ENCODE peak calls at places on chromosomes 4 and X, in seven cellular contexts. D is IMR-90; Z is keratinocyte; G is breast epithelium; T is tibial artery; M is heart left ventricle; C is CD8-positive, alpha-beta T cell. W is an unnamed sample.

GRCh38 chr4:112327950-112328349 is 30.8 kb downstream of the ALPK1 start:
- DNase-seq in D (peak; percentile 72), Z (peak; percentile 23), G (no peak), T (no peak), M (no peak), C (no peak), W (no peak)

GRCh38 chrX:123673813-123674212 is 59.0 kb downstream of the THOC2 start:
- DNase-seq in D (no peak), Z (no peak), G (no peak), T (no peak), M (no peak), C (no peak), W (no peak)

GRCh38 chr4:160142579-160142978 is 1039.7 kb downstream of the RAPGEF2 start:
- DNase-seq in D (no peak), Z (no peak), G (no peak), T (no peak), M (no peak), C (no peak), W (no peak)

GRCh38 chr4:83010111-83010521 is 507 bp downstream of the LIN54 start:
- DNase-seq in D (peak; percentile 46), Z (no peak), G (no peak), T (no peak), M (no peak), C (peak; percentile 27), W (no peak)

GRCh38 chr4:105022811-105023667 is 123.6 kb upstream of the TET2 start:
- DNase-seq in D (peak; percentile 3), Z (peak; percentile 53), G (no peak), T (no peak), M (peak; percentile 10), C (no peak), W (peak; percentile 71)

GRCh38 chr4:2009651-2010233 is 968 bp upstream of the NELFA start:
- DNase-seq in D (peak; percentile 45), Z (no peak), G (peak; percentile 31), T (peak; percentile 47), M (no peak), C (peak; percentile 64), W (peak; percentile 86)

GRCh38 chr4:140719693-140720092 is 36.5 kb downstream of the TBC1D9 start:
- DNase-seq in D (no peak), Z (no peak), G (no peak), T (no peak), M (no peak), C (no peak), W (no peak)

GRCh38 chr4:7817877-7818675 is 121.6 kb downstream of the AFAP1 start:
- DNase-seq in D (peak; percentile 58), Z (no peak), G (no peak), T (no peak), M (no peak), C (no peak), W (peak; percentile 26)

GRCh38 chrX:124086411-124086810 is 124.9 kb downstream of the STAG2 start:
- DNase-seq in D (no peak), Z (no peak), G (no peak), T (no peak), M (no peak), C (peak; percentile 43), W (no peak)

GRCh38 chrX:42096262-42096939 is 173.0 kb upstream of the CASK start:
- DNase-seq in D (peak; percentile 96), Z (peak; percentile 77), G (no peak), T (no peak), M (no peak), C (no peak), W (peak; percentile 58)

GRCh38 chr4:68905598-68906237 is 45.9 kb downstream of the UGT2A3 start:
- DNase-seq in D (no peak), Z (no peak), G (no peak), T (no peak), M (no peak), C (no peak), W (no peak)

GRCh38 chr4:3442959-3443749 is 1.4 kb downstream of the HGFAC start:
- DNase-seq in D (no peak), Z (no peak), G (no peak), T (no peak), M (peak; percentile 79), C (peak; percentile 64), W (no peak)

GRCh38 chr4:114263233-114263632 is 283.8 kb upstream of the ARSJ start:
- DNase-seq in D (peak; percentile 81), Z (no peak), G (no peak), T (no peak), M (no peak), C (no peak), W (no peak)

GRCh38 chr4:3705236-3705987 is 60.8 kb upstream of the ADRA2C start:
- DNase-seq in D (no peak), Z (no peak), G (no peak), T (no peak), M (peak; percentile 54), C (no peak), W (peak; percentile 55)

GRCh38 chr4:40915318-40916217 is 165.8 kb downstream of the NSUN7 start:
- DNase-seq in D (peak; percentile 57), Z (no peak), G (no peak), T (no peak), M (no peak), C (no peak), W (no peak)

GRCh38 chr4:27081675-27082579 is 221.3 kb downstream of the STIM2 start:
- DNase-seq in D (no peak), Z (no peak), G (no peak), T (no peak), M (no peak), C (no peak), W (no peak)

GRCh38 chrX:66203114-66203513 is 39.1 kb downstream of the HEPH start:
- DNase-seq in D (no peak), Z (no peak), G (no peak), T (no peak), M (no peak), C (no peak), W (no peak)

GRCh38 chr4:184007891-184008290 is 102.8 kb downstream of the STOX2 start:
- DNase-seq in D (peak; percentile 67), Z (no peak), G (no peak), T (no peak), M (no peak), C (no peak), W (no peak)

GRCh38 chr4:972651-973424 is 531 bp downstream of the DGKQ start:
- DNase-seq in D (no peak), Z (no peak), G (no peak), T (no peak), M (peak; percentile 75), C (peak; percentile 77), W (peak; percentile 81)

GRCh38 chr4:189088783-189089182 is 851.9 kb upstream of the FRG1 start:
- DNase-seq in D (peak; percentile 79), Z (no peak), G (no peak), T (no peak), M (no peak), C (no peak), W (no peak)

GRCh38 chr4:189087981-189088380 is 852.7 kb upstream of the FRG1 start:
- DNase-seq in D (no peak), Z (no peak), G (no peak), T (no peak), M (no peak), C (no peak), W (no peak)

GRCh38 chr4:189083769-189084168 is 856.9 kb upstream of the FRG1 start:
- DNase-seq in D (no peak), Z (no peak), G (no peak), T (no peak), M (no peak), C (no peak), W (no peak)

GRCh38 chr4:189081831-189082230 is 858.8 kb upstream of the FRG1 start:
- DNase-seq in D (peak; percentile 67), Z (no peak), G (no peak), T (no peak), M (no peak), C (no peak), W (no peak)

DNA sequence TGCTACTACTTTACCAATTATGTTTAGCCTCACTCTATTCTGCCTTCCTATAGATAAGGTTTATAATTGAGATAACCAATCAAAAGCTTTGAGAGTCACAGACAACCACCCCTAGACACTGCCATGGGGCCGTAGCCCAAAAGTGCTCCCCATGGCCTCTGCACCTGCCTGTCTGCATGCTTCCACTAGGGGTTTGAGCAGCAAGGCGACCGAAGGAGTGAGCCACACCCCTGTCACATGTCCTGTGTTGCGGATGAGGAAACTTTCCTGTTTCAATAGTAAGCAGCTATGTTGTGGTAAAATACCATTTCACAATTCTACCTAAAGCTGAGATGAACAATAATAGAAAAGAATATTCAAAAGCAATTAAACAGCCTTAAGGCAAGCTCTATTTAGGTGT is 856.0 kb upstream of the FRG1 start:
- DNase-seq in D (no peak), Z (no peak), G (no peak), T (no peak), M (no peak), C (no peak), W (no peak)
- H3K27ac ChIP-seq in D (no peak overlapping the region), Z (no peak overlapping the region), G (no peak overlapping the region), T (no peak overlapping the region), M (no peak overlapping the region), C (no peak overlapping the region), W (no peak overlapping the region)

GRCh38 chr4:180951312-180951711 is 1291.9 kb upstream of the TENM3 start:
- DNase-seq in D (no peak), Z (no peak), G (no peak), T (no peak), M (no peak), C (no peak), W (no peak)

GRCh38 chr4:180949825-180950224 is 1293.4 kb upstream of the TENM3 start:
- DNase-seq in D (no peak), Z (peak; percentile 0), G (no peak), T (no peak), M (no peak), C (no peak), W (no peak)

GRCh38 chr4:180950377-180950776 is 1292.8 kb upstream of the TENM3 start:
- DNase-seq in D (no peak), Z (no peak), G (no peak), T (no peak), M (no peak), C (no peak), W (no peak)

DNA sequence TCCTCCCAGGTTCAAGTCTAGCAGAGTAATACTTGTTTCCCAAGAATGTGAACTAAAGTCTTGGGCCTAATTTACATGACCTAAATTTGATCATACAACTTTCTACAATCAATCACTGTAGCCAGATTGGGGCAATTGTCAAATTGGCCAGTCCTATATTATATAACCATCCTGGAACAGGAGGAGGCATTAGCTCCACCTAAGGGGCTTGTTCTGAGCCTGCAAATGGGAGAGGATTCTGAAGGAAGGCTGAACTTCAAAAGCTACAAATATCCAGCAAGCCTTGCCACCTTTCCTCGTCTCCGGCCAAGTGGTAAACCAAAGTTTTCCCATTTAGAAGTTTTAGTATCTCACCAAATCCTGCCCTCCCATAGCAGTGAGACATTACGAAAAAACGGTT is 1289.6 kb upstream of the TENM3 start:
- DNase-seq in D (peak; percentile 4), Z (no peak), G (no peak), T (no peak), M (no peak), C (no peak), W (no peak)
- TF ChIP-seq CTCF in D (peak; percentile 16), Z (no peak), G (no peak), T (no peak), M (no peak), C (no peak), W (no peak)

GRCh38 chr4:138681000-138681604 is 334.5 kb upstream of the NOCT start:
- DNase-seq in D (peak; percentile 79), Z (no peak), G (peak; percentile 62), T (peak; percentile 68), M (peak; percentile 70), C (peak; percentile 51), W (peak; percentile 74)
- H3K4me3 ChIP-seq in D (no peak overlapping the region), Z (no peak overlapping the region), G (no peak overlapping the region), T (no peak overlapping the region), M (no peak overlapping the region), C (no peak overlapping the region), W (no peak overlapping the region)

GRCh38 chrX:132022863-132023116 is 312 bp upstream of the STK26 start:
- DNase-seq in D (no peak), Z (no peak), G (no peak), T (no peak), M (peak; percentile 28), C (no peak), W (no peak)
- H3K27ac ChIP-seq in D (no peak overlapping the region), Z (peak overlapping the region; percentile 70), G (peak overlapping the region; percentile 74), T (peak overlapping the region; percentile 77), M (no peak overlapping the region), C (peak overlapping the region; percentile 79), W (no peak overlapping the region)